ENCODE peak calls at places on chromosomes 2 and 18, in seven cellular contexts. One of them, this sample, is unnamed.

GRCh38 chr18:36814994-36815393 is 13.8 kb downstream of the TPGS2 start:
- DNase-seq in PC-3: no peak
- DNase-seq in GM23338: no peak
- DNase-seq in HCT116: no peak
- DNase-seq in neural progenitor cell: no peak
- DNase-seq in hepatocyte: no peak
- DNase-seq in MM.1S: no peak
- DNase-seq in this sample: no peak

GRCh38 chr2:160970052-160970846 is 190.0 kb upstream of the TANK start:
- DNase-seq in HCT116: peak
- DNase-seq in neural progenitor cell: peak
- DNase-seq in PC-3: peak
- DNase-seq in hepatocyte: peak
- DNase-seq in GM23338: peak
- DNase-seq in MM.1S: peak
- DNase-seq in this sample: peak

GRCh38 chr2:71466301-71467179 is 13.2 kb downstream of the DYSF start:
- DNase-seq in neural progenitor cell: peak
- DNase-seq in hepatocyte: peak
- DNase-seq in HCT116: no peak
- DNase-seq in GM23338: peak
- DNase-seq in PC-3: peak
- DNase-seq in MM.1S: no peak
- DNase-seq in this sample: no peak

GRCh38 chr2:101533611-101534601 is 59.0 kb upstream of the RFX8 start:
- DNase-seq in PC-3: no peak
- DNase-seq in MM.1S: no peak
- DNase-seq in HCT116: no peak
- DNase-seq in neural progenitor cell: peak
- DNase-seq in hepatocyte: no peak
- DNase-seq in GM23338: peak
- DNase-seq in this sample: no peak

GRCh38 chr2:236168110-236169067 is at the start of gene GBX2:
- DNase-seq in GM23338: peak
- DNase-seq in HCT116: peak
- DNase-seq in neural progenitor cell: peak
- DNase-seq in PC-3: peak
- DNase-seq in hepatocyte: peak
- DNase-seq in MM.1S: no peak
- DNase-seq in this sample: no peak

GRCh38 chr2:240619506-240620148 is 5.7 kb upstream of the GPR35 start:
- DNase-seq in neural progenitor cell: no peak
- DNase-seq in HCT116: no peak
- DNase-seq in MM.1S: no peak
- DNase-seq in PC-3: no peak
- DNase-seq in GM23338: no peak
- DNase-seq in hepatocyte: no peak
- DNase-seq in this sample: no peak

GRCh38 chr2:9001778-9002177 is 1.7 kb downstream of the MBOAT2 start:
- DNase-seq in neural progenitor cell: no peak
- DNase-seq in MM.1S: no peak
- DNase-seq in GM23338: no peak
- DNase-seq in PC-3: no peak
- DNase-seq in HCT116: no peak
- DNase-seq in hepatocyte: no peak
- DNase-seq in this sample: no peak

GRCh38 chr2:137255990-137256389 is 490.6 kb downstream of the THSD7B start:
- DNase-seq in neural progenitor cell: no peak
- DNase-seq in HCT116: no peak
- DNase-seq in MM.1S: no peak
- DNase-seq in PC-3: peak
- DNase-seq in GM23338: no peak
- DNase-seq in hepatocyte: no peak
- DNase-seq in this sample: no peak

GRCh38 chr2:16278421-16279200 is 338.3 kb downstream of the MYCN start:
- DNase-seq in HCT116: no peak
- DNase-seq in neural progenitor cell: no peak
- DNase-seq in GM23338: no peak
- DNase-seq in PC-3: no peak
- DNase-seq in hepatocyte: no peak
- DNase-seq in MM.1S: no peak
- DNase-seq in this sample: no peak

GRCh38 chr18:63480476-63480875 is 3.7 kb downstream of the SERPINB5 start:
- DNase-seq in HCT116: no peak
- DNase-seq in hepatocyte: no peak
- DNase-seq in MM.1S: no peak
- DNase-seq in neural progenitor cell: no peak
- DNase-seq in GM23338: no peak
- DNase-seq in PC-3: no peak
- DNase-seq in this sample: no peak

GRCh38 chr2:191304939-191305875 is 60.0 kb downstream of the MYO1B start:
- DNase-seq in neural progenitor cell: peak
- DNase-seq in hepatocyte: no peak
- DNase-seq in GM23338: no peak
- DNase-seq in HCT116: no peak
- DNase-seq in MM.1S: no peak
- DNase-seq in PC-3: no peak
- DNase-seq in this sample: no peak

GRCh38 chr2:44291281-44292248 is 16.3 kb downstream of the SLC3A1 start:
- DNase-seq in hepatocyte: peak
- DNase-seq in PC-3: peak
- DNase-seq in HCT116: peak
- DNase-seq in neural progenitor cell: peak
- DNase-seq in GM23338: peak
- DNase-seq in MM.1S: no peak
- DNase-seq in this sample: no peak

GRCh38 chr18:58990720-58991119 is 126.0 kb downstream of the ZNF532 start:
- DNase-seq in PC-3: no peak
- DNase-seq in HCT116: no peak
- DNase-seq in hepatocyte: no peak
- DNase-seq in neural progenitor cell: no peak
- DNase-seq in GM23338: no peak
- DNase-seq in MM.1S: no peak
- DNase-seq in this sample: no peak

GRCh38 chr18:55083461-55083860 is 124.2 kb upstream of the CCDC68 start:
- DNase-seq in PC-3: no peak
- DNase-seq in HCT116: no peak
- DNase-seq in GM23338: no peak
- DNase-seq in MM.1S: no peak
- DNase-seq in neural progenitor cell: no peak
- DNase-seq in hepatocyte: no peak
- DNase-seq in this sample: no peak

GRCh38 chr18:31679133-31679731 is 5.1 kb downstream of the B4GALT6 start:
- DNase-seq in hepatocyte: no peak
- DNase-seq in HCT116: peak
- DNase-seq in MM.1S: no peak
- DNase-seq in PC-3: peak
- DNase-seq in GM23338: no peak
- DNase-seq in neural progenitor cell: no peak
- DNase-seq in this sample: no peak

GRCh38 chr2:15471606-15472005 is 89.5 kb downstream of the NBAS start:
- DNase-seq in PC-3: no peak
- DNase-seq in hepatocyte: no peak
- DNase-seq in MM.1S: no peak
- DNase-seq in GM23338: peak
- DNase-seq in neural progenitor cell: no peak
- DNase-seq in HCT116: no peak
- DNase-seq in this sample: no peak

GRCh38 chr18:49967171-49967570 is 153.8 kb upstream of the ACAA2 start:
- DNase-seq in neural progenitor cell: no peak
- DNase-seq in GM23338: no peak
- DNase-seq in HCT116: peak
- DNase-seq in PC-3: peak
- DNase-seq in hepatocyte: peak
- DNase-seq in MM.1S: no peak
- DNase-seq in this sample: no peak

DNA sequence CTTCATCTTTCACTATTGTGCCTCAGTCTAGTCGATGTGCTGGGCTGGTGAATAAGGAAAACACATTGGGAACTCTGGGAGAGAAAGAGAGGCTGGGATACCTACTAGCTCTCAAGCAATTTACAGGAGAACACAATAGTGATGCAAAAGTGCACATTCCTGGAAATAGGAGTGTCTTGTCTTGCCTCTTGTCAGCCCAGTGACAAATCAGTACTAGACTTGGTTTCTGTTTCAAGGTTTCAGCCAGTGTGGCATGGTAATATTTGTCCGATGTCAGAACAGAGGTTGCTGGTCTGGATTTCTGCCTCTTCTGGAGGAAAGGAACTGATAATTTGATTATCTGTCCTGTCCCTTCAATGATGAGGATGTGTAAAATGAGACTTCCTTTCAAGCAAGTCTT is 4.2 kb downstream of the GPR39 start:
- DNase-seq in PC-3: peak
- DNase-seq in neural progenitor cell: no peak
- DNase-seq in HCT116: no peak
- DNase-seq in GM23338: no peak
- DNase-seq in MM.1S: no peak
- DNase-seq in hepatocyte: no peak
- DNase-seq in this sample: no peak
- H3K4me2 ChIP-seq in PC-3: peak
- H3K4me2 ChIP-seq in neural progenitor cell: no peak
- H3K4me2 ChIP-seq in HCT116: no peak
- H3K4me2 ChIP-seq in GM23338: no peak
- H3K4me2 ChIP-seq in MM.1S: no peak
- H3K4me2 ChIP-seq in hepatocyte: peak
- H3K4me2 ChIP-seq in this sample: no peak

GRCh38 chr18:1361931-1362330 is 457.3 kb downstream of the ADCYAP1 start:
- DNase-seq in HCT116: no peak
- DNase-seq in GM23338: no peak
- DNase-seq in PC-3: peak
- DNase-seq in neural progenitor cell: no peak
- DNase-seq in MM.1S: no peak
- DNase-seq in hepatocyte: no peak
- DNase-seq in this sample: no peak
- TF ChIP-seq EZH2phosphoT487 in HCT116: no peak
- TF ChIP-seq EZH2phosphoT487 in GM23338: no peak
- TF ChIP-seq EZH2phosphoT487 in PC-3: no peak
- TF ChIP-seq EZH2phosphoT487 in neural progenitor cell: no peak
- TF ChIP-seq EZH2phosphoT487 in MM.1S: no peak
- TF ChIP-seq EZH2phosphoT487 in hepatocyte: no peak
- TF ChIP-seq EZH2phosphoT487 in this sample: no peak

DNA sequence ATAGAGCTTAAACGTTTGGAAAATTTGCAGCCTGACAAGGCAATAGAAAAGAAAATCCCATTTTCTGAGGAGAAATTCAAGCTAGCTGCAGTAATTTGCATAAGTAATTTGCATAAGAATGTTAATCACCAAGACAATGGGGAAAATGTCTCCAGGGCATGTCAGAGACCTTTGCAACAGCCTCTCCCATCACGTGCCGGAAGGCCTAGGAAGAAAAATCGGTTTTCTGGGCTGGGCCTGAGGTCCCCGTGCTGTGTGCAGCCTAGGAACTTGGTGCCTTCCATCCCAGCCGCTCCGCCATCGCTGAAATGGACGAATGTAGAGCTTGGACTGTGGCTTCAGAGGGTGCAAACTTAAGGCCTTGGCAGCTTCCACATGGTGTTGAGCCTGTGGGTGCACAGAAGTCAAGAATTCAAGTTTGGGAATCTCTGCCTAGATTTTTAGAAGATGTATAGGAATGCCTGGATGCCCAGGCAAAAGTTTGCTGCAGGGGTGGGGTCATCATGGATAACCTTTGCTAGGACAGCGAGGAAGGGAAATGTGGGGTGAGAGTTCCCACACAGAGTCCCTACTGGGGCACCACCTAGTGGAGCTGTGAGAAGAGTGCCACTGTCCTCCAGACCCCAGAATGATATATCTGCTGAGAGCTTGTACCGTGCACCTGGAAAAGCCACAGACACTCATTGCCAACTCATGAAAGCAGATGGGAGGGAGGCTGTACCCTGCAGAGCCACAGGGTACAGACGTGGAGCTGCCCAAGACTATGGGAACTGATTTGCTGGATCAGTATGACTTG is 164.6 kb downstream of the GULP1 start:
- DNase-seq in neural progenitor cell: peak
- DNase-seq in MM.1S: no peak
- DNase-seq in HCT116: no peak
- DNase-seq in hepatocyte: no peak
- DNase-seq in GM23338: peak
- DNase-seq in PC-3: peak
- DNase-seq in this sample: no peak
- TF ChIP-seq CTCF in neural progenitor cell: peak
- TF ChIP-seq CTCF in MM.1S: peak
- TF ChIP-seq CTCF in HCT116: peak
- TF ChIP-seq CTCF in hepatocyte: no peak
- TF ChIP-seq CTCF in GM23338: peak
- TF ChIP-seq CTCF in PC-3: peak
- TF ChIP-seq CTCF in this sample: peak

DNA sequence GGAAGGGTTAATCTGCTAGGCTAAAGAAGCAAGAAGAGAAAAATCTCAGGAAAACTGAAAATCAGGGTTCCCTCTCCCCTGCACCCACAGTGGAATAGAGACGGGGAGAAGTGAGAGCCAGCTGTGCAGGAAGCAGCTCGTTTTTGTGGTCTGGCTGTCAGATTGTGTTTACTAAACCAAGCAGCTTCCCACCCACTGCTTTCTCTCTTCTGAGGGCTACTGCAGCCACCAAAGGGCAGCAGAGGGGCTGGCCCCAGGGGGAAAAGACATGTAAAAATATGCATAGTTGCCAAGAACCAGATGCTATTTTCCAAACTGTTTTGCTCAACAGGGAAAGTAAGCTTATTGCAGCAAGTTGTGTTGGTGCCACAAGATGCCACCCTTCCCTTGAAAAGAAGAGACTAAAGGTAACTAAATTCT is 72.6 kb upstream of the THUMPD2 start:
- DNase-seq in GM23338: peak
- DNase-seq in MM.1S: peak
- DNase-seq in neural progenitor cell: peak
- DNase-seq in HCT116: no peak
- DNase-seq in PC-3: peak
- DNase-seq in hepatocyte: peak
- DNase-seq in this sample: peak
- H3K4me2 ChIP-seq in GM23338: peak
- H3K4me2 ChIP-seq in MM.1S: peak
- H3K4me2 ChIP-seq in neural progenitor cell: peak
- H3K4me2 ChIP-seq in HCT116: no peak
- H3K4me2 ChIP-seq in PC-3: no peak
- H3K4me2 ChIP-seq in hepatocyte: peak
- H3K4me2 ChIP-seq in this sample: peak

GRCh38 chr2:96146881-96147592 is 1.8 kb upstream of the DUSP2 start:
- DNase-seq in neural progenitor cell: no peak
- DNase-seq in GM23338: no peak
- DNase-seq in HCT116: no peak
- DNase-seq in MM.1S: no peak
- DNase-seq in PC-3: no peak
- DNase-seq in hepatocyte: no peak
- DNase-seq in this sample: no peak
- TF ChIP-seq EZH2phosphoT487 in neural progenitor cell: no peak
- TF ChIP-seq EZH2phosphoT487 in GM23338: no peak
- TF ChIP-seq EZH2phosphoT487 in HCT116: no peak
- TF ChIP-seq EZH2phosphoT487 in MM.1S: no peak
- TF ChIP-seq EZH2phosphoT487 in PC-3: no peak
- TF ChIP-seq EZH2phosphoT487 in hepatocyte: no peak
- TF ChIP-seq EZH2phosphoT487 in this sample: no peak

This sample was measured in OCI-LY7.